ENCODE peak calls at places on chromosomes 3 and 15, in four cellular contexts. E is K562, H is GM12891, W is GM12878. U is an unnamed sample.

GRCh38 chr15:47975422-47975821 is 145.4 kb upstream of the SLC24A5 start:
- DNase-seq in E (no peak), H (no peak), W (no peak), U (no peak)

GRCh38 chr3:8816106-8816505 is 46.7 kb upstream of the OXTR start:
- DNase-seq in E (no peak), H (no peak), W (no peak), U (no peak)

GRCh38 chr3:172292422-172292821 is 155.8 kb downstream of the GHSR start:
- DNase-seq in E (no peak), H (no peak), W (no peak), U (no peak)

GRCh38 chr3:197458179-197458707 is 97.5 kb downstream of the BDH1 start:
- DNase-seq in E (no peak), H (no peak), W (no peak), U (no peak)

GRCh38 chr3:140572334-140572733 is 105.5 kb upstream of the TRIM42 start:
- DNase-seq in E (no peak), H (no peak), W (no peak), U (no peak)

GRCh38 chr15:100842756-100843730 is 36.6 kb upstream of the ALDH1A3 start:
- DNase-seq in E (no peak), H (no peak), W (no peak), U (no peak)

GRCh38 chr15:45943255-45943654 is 308.4 kb downstream of the SQOR start:
- DNase-seq in E (no peak), H (no peak), W (no peak), U (no peak)

GRCh38 chr15:31202953-31203352 is 101.4 kb upstream of the TRPM1 start:
- DNase-seq in E (no peak), H (no peak), W (no peak), U (no peak)

GRCh38 chr3:99640214-99640851 is 1.9 kb downstream of the COL8A1 start:
- DNase-seq in E (no peak), H (no peak), W (no peak), U (no peak)

GRCh38 chr3:187150599-187150998 is 11.3 kb upstream of the RPL39L start:
- DNase-seq in E (no peak), H (no peak), W (no peak), U (peak; percentile 16)

GRCh38 chr3:8712045-8712870 is 21.3 kb upstream of the CAV3 start:
- DNase-seq in E (no peak), H (no peak), W (no peak), U (no peak)

GRCh38 chr15:80246425-80246894 is 5.6 kb downstream of the CTXND1 start:
- DNase-seq in E (no peak), H (no peak), W (no peak), U (no peak)

GRCh38 chr15:73870700-73871408 is 2.5 kb upstream of the TBC1D21 start:
- DNase-seq in E (no peak), H (no peak), W (no peak), U (no peak)

GRCh38 chr15:58479941-58480340 is 48.1 kb downstream of the LIPC start:
- DNase-seq in E (no peak), H (no peak), W (no peak), U (no peak)

GRCh38 chr3:172550347-172550943 is 27.2 kb upstream of the TNFSF10 start:
- DNase-seq in E (peak; percentile 15), H (no peak), W (no peak), U (peak; percentile 40)

GRCh38 chr15:101458908-101459578 is 30.5 kb downstream of the PCSK6 start:
- DNase-seq in E (no peak), H (no peak), W (no peak), U (no peak)

GRCh38 chr3:60250810-60251209 is 1000.4 kb downstream of the FHIT start:
- DNase-seq in E (no peak), H (no peak), W (no peak), U (no peak)

GRCh38 chr3:150771600-150771999 is 8.6 kb upstream of the SIAH2 start:
- DNase-seq in E (peak; percentile 83), H (no peak), W (no peak), U (no peak)

GRCh38 chr15:67185621-67186225 is 68.7 kb downstream of the AAGAB start:
- DNase-seq in E (no peak), H (no peak), W (peak; percentile 37), U (peak; percentile 63)

GRCh38 chr15:78415284-78415683 is 22.7 kb upstream of the IREB2 start:
- DNase-seq in E (peak; percentile 21), H (no peak), W (no peak), U (no peak)

GRCh38 chr15:85646538-85647091 is 148.1 kb downstream of the KLHL25 start:
- DNase-seq in E (no peak), H (no peak), W (no peak), U (no peak)

GRCh38 chr15:98440917-98441316 is 207.4 kb upstream of the IGF1R start:
- DNase-seq in E (no peak), H (no peak), W (no peak), U (no peak)

GRCh38 chr3:23308986-23309625 is 106.0 kb downstream of the UBE2E2 start:
- DNase-seq in E (no peak), H (no peak), W (no peak), U (no peak)

DNA sequence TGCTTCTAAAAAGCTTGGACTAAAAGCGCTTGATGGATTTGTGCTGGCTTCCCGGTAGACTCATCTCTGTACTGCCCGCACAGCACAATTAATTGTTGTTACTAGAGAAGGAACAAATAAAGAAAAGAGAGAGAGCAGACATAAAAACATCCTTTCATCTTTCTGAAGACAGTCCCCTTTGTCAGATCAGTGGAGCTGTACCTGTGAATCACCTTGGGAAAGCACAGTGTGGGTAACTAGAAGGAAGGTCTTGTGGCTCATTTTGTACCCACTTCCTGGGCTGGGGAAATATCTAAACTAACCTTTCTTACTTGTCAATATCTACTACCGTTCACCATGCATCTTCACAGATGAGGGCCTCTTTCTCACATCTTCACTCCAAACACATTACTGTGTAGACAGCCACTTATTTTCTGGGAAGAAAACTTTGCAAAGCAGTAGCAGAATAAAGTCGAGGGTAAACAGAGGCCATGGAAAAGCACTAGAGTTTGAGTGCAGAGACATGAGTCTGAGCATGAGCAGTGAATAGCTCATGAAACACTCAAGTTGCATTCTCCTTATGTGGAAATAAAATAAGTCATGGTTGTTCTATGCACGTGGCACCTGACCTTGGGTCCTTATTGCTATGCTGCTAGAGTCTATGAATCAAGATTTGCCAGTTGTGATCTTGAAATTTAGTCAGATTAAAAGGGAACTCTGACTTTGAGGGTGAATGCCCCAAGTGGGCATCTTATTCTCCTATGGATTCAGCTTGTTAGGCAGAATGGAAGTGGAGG is 169.3 kb downstream of the LPP start:
- DNase-seq in E (no peak), H (no peak), W (no peak), U (no peak)
- TF ChIP-seq SPI1 in E (no peak), H (no peak), W (no peak), U (no peak)

DNA sequence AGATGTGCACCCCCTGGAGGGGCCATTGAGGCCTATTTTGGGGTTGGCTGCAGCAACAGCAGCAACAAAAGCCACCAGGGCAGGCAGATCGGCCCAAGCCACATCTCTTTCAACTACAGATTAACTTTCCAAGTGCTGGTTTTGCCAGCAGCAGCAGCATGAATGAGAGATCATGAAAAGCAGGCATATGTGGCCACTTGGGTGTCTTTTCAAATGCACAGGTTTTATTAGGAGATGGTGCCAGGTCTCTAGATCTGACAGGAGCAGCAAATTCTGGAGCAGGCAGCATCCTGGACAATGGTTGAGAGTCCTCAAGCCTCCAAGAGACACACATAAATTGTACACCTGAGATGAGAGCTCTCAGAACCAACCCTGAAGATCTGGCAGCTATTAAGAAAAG is 31.7 kb upstream of the CCDC66 start:
- DNase-seq in E (no peak), H (no peak), W (no peak), U (no peak)
- TF ChIP-seq SPI1 in E (no peak), H (no peak), W (no peak), U (no peak)

DNA sequence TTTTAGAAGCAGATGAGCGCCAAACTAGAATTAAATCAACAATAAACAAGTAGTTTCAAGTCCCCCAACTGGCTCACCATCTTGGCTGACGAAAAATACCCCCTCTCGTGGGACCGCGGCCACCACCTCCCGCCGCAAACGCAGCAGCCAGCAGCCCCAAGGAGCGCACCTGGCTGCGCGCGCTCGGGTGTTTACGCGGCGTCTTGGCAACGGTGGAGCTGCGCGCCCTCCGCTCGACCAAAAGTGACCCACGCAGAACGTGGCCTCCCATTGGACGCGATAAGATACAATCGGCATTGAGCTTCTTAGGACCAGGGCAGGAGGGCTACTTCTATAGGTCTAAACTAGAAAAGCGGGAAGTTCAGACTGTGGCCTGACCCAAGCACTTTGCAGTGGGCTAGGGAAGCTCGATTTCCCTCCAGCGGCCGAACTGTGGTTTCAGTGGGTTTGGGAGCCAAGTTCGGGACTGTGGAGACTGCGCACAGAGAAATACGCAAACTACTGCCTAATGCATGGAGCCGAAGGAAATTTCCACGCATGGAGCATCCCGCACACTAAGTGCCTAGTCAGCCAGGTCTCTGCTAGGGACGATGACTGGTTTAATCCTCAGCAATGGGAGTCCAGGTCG is at the start of gene MNS1:
- DNase-seq in E (peak; percentile 81), H (peak; percentile 74), W (peak; percentile 95), U (peak; percentile 97)
- TF ChIP-seq SPI1 in E (no peak), H (no peak), W (no peak), U (no peak)

GRCh38 chr3:38579146-38579545 is 70.3 kb downstream of the SCN5A start:
- DNase-seq in E (no peak), H (no peak), W (no peak), U (no peak)

GRCh38 chr3:38580450-38581382 is 68.8 kb downstream of the SCN5A start:
- DNase-seq in E (no peak), H (no peak), W (no peak), U (no peak)

GRCh38 chr3:38578551-38578950 is 70.9 kb downstream of the SCN5A start:
- DNase-seq in E (no peak), H (no peak), W (no peak), U (no peak)

GRCh38 chr3:38578081-38578475 is 71.4 kb downstream of the SCN5A start:
- DNase-seq in E (no peak), H (no peak), W (no peak), U (no peak)

GRCh38 chr3:38579551-38580449 is 69.7 kb downstream of the SCN5A start:
- DNase-seq in E (no peak), H (peak; percentile 44), W (peak; percentile 28), U (no peak)
- TF ChIP-seq SPI1 in E (no peak), H (peak; percentile 75), W (peak; percentile 80), U (no peak)

DNA sequence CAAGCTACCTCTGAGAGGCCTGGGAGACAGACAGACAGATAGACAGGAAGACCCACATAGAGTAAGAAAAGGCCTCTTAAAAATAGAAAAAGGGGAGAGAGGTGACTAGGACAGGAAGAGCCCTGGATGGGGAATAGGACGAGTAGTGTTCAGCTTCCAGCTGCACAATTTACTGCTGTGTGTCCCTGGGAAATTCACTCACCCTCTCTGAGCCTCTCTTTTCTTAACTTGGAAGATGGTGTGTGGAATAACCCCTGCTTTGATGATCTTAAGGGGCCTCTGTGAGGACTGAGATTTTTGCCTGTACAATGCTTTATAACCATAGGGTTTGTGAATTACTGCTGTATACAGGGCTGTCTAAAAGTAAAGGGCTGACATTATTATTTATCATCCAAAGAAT is 37.5 kb downstream of the FEM1B start:
- DNase-seq in E (no peak), H (no peak), W (no peak), U (no peak)
- TF ChIP-seq SPI1 in E (no peak), H (no peak), W (no peak), U (no peak)

U was measured in HL-60.